ENCODE peak calls at places on chromosomes 7 and 10, in four cellular contexts. S is A549, O is HFFc6, E is BJ. J is an unnamed sample.

GRCh38 chr10:116097239-116097751 is 175.7 kb downstream of the GFRA1 start:
- DNase-seq in O (no peak), E (no peak), S (no peak), J (no peak)

GRCh38 chr10:125823663-125824251 is 411 bp downstream of the BCCIP start:
- DNase-seq in E (no peak), O (no peak), S (no peak), J (no peak)

GRCh38 chr7:141840708-141841107 is 577 bp downstream of the PRSS37 start:
- DNase-seq in E (no peak), O (no peak), S (no peak), J (no peak)

GRCh38 chr10:86321568-86321967 is 45.0 kb downstream of the GRID1 start:
- DNase-seq in E (no peak), S (no peak), O (no peak), J (no peak)

GRCh38 chr10:59243611-59244195 is 67.3 kb downstream of the PHYHIPL start:
- DNase-seq in E (no peak), S (no peak), O (no peak), J (no peak)

GRCh38 chr10:98482096-98482495 is 35.4 kb upstream of the HPS1 start:
- DNase-seq in S (no peak), E (no peak), O (no peak), J (no peak)

GRCh38 chr7:31432831-31433340 is 81.0 kb upstream of the ITPRID1 start:
- DNase-seq in S (no peak), O (no peak), E (no peak), J (no peak)

GRCh38 chr7:137961200-137962177 is 40.4 kb downstream of the CREB3L2 start:
- DNase-seq in S (no peak), E (no peak), O (peak), J (no peak)

GRCh38 chr7:99040104-99040958 is 103.6 kb downstream of the SMURF1 start:
- DNase-seq in S (peak), O (peak), E (peak), J (peak)

GRCh38 chr10:114779803-114780609 is 41.6 kb upstream of the FHIP2A start:
- DNase-seq in O (peak), E (peak), S (peak), J (peak)

GRCh38 chr7:29414216-29414615 is 149.4 kb upstream of the PRR15 start:
- DNase-seq in O (no peak), E (no peak), S (no peak), J (no peak)

GRCh38 chr7:3922175-3922635 is 621.2 kb downstream of the SDK1 start:
- DNase-seq in S (peak), E (no peak), O (peak), J (peak)

GRCh38 chr7:55065079-55065478 is 46.3 kb downstream of the EGFR start:
- DNase-seq in S (peak), E (peak), O (peak), J (peak)

GRCh38 chr10:133359554-133359971 is 1.7 kb upstream of the FUOM start:
- DNase-seq in O (no peak), E (no peak), S (no peak), J (no peak)

GRCh38 chr10:33390046-33390445 is 55.6 kb upstream of the NRP1 start:
- DNase-seq in E (no peak), O (no peak), S (peak), J (no peak)

GRCh38 chr10:46229144-46229563 is 57.6 kb upstream of the ANTXRL start:
- DNase-seq in S (peak), O (no peak), E (no peak), J (no peak)

GRCh38 chr7:98021588-98022351 is 31.8 kb upstream of the OCM2 start:
- DNase-seq in S (peak), O (peak), E (no peak), J (peak)

GRCh38 chr7:149496642-149497391 is 792 bp downstream of the ZNF746 start:
- DNase-seq in O (peak), E (no peak), S (no peak), J (no peak)

GRCh38 chr10:97333601-97334369 is 744 bp downstream of the FRAT2 start:
- DNase-seq in S (no peak), O (peak), E (no peak), J (no peak)

GRCh38 chr7:14407246-14408015 is 418.0 kb upstream of the ETV1 start:
- DNase-seq in O (no peak), S (no peak), E (no peak), J (no peak)

GRCh38 chr7:112550468-112551060 is 69.8 kb downstream of the LSMEM1 start:
- DNase-seq in E (no peak), S (peak), O (peak), J (peak)

GRCh38 chr10:58326967-58327381 is 7.8 kb upstream of the UBE2D1 start:
- DNase-seq in O (peak), S (no peak), E (peak), J (no peak)

GRCh38 chr7:2354173-2355078 is at the start of gene EIF3B:
- DNase-seq in O (peak), E (peak), S (peak), J (peak)

GRCh38 chr7:23570592-23571200 is 26.5 kb upstream of the CCDC126 start:
- DNase-seq in S (peak), O (peak), E (peak), J (peak)

GRCh38 chr7:52085610-52086009 is 769.0 kb upstream of the COBL start:
- DNase-seq in S (no peak), O (no peak), E (no peak), J (no peak)

GRCh38 chr10:8159628-8160165 is 105.2 kb downstream of the GATA3 start:
- DNase-seq in S (no peak), E (no peak), O (no peak), J (no peak)

GRCh38 chr7:19051767-19052375 is 65.6 kb downstream of the TWIST1 start:
- DNase-seq in E (no peak), S (peak), O (peak), J (peak)

GRCh38 chr10:36608866-36609265 is 516.5 kb upstream of the ANKRD30A start:
- DNase-seq in O (no peak), S (no peak), E (no peak), J (no peak)

GRCh38 chr10:73218466-73219191 is 28.4 kb downstream of the DNAJC9 start:
- DNase-seq in O (peak), S (peak), E (no peak), J (peak)

GRCh38 chr10:64091889-64092288 is 570.7 kb downstream of the REEP3 start:
- DNase-seq in O (no peak), S (no peak), E (no peak), J (no peak)

GRCh38 chr10:72056113-72056512 is 32.2 kb downstream of the SPOCK2 start:
- DNase-seq in S (no peak), O (no peak), E (no peak), J (no peak)

GRCh38 chr7:30920584-30921539 is 9.2 kb downstream of the AQP1 start:
- DNase-seq in S (no peak), O (peak), E (no peak), J (no peak)

GRCh38 chr7:56033671-56034432 is 17.4 kb downstream of the PSPH start:
- DNase-seq in S (peak), O (peak), E (peak), J (peak)

GRCh38 chr7:99379043-99379577 is 4.6 kb downstream of the ARPC1B start:
- DNase-seq in O (peak), E (peak), S (no peak), J (no peak)

GRCh38 chr10:101442456-101442800 is 88.5 kb downstream of the BTRC start:
- DNase-seq in O (no peak), E (no peak), S (no peak), J (no peak)

GRCh38 chr10:101444058-101444457 is 90.1 kb downstream of the BTRC start:
- DNase-seq in E (no peak), S (peak), O (peak), J (no peak)

GRCh38 chr10:101438881-101439391 is 85.0 kb downstream of the BTRC start:
- DNase-seq in O (no peak), E (no peak), S (no peak), J (no peak)

GRCh38 chr10:101444499-101444898 is 90.5 kb downstream of the BTRC start:
- DNase-seq in S (no peak), O (no peak), E (no peak), J (no peak)

DNA sequence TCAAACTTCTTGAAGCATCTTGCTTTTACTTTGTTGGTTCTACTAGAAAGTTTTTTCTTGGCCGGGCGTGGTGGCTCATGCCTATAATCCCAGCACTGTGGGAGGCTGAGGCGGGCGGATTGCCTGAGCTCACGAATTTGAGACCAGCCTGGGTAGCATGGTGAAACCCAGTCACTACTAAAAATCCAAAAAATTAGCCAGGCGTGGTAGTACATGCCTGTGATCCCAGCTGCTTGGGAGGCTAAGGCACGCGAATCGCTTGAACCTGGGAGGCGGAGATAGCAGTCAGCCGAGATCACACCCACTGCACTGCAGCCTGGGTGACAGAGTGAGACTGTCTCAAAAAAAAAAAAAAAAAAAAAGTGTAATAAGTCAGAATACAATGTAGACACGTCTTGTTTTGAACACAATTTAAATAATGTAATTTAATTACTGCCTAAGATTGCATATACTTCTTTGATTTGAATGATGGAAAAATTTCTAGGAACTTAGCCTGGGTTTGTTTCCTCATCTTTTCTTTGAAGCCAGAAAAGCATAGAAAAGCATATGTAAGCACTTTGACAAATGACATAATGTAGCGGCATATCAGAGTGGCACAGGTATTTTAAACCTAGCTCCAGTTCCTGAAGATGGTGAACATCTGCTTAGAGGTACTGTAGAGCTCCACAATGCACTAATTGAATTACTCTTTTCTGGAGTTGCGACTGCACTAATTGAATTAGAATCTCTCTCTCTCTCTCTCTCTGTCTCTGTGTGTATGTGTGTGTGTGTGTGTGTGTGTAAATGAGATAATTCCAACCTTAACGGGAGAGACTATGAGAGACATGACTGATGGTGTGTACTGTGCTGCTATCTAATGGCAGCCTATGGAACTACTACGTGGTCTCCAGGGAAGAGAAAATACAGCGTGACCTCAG is 87.8 kb downstream of the BTRC start:
- DNase-seq in O (peak), S (peak), E (peak), J (peak)
- TF ChIP-seq CTCF in O (no peak), S (peak), E (peak), J (peak)

DNA sequence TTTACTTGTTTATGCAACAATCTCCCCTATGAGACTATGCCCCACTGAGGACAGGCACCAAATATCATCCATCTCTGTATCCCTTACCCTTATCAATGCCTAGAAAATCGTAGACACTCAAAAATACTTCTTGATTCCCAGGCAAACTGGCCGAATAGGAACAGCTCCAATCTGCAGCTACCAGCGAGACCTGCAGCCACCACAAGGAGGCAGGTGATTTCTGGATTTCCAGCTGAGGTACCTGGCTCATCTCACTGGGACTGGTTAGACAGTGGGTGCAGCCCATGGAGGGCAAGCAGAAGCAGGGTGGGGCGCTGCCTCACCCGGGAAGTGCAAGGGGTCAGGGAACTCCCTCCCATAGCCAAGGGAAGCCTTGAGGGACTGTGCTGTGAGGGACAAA is 10.8 kb upstream of the PPP1R3C start:
- DNase-seq in S (no peak), E (no peak), O (no peak), J (no peak)
- TF ChIP-seq CTCF in S (peak), E (peak), O (peak), J (peak)

DNA sequence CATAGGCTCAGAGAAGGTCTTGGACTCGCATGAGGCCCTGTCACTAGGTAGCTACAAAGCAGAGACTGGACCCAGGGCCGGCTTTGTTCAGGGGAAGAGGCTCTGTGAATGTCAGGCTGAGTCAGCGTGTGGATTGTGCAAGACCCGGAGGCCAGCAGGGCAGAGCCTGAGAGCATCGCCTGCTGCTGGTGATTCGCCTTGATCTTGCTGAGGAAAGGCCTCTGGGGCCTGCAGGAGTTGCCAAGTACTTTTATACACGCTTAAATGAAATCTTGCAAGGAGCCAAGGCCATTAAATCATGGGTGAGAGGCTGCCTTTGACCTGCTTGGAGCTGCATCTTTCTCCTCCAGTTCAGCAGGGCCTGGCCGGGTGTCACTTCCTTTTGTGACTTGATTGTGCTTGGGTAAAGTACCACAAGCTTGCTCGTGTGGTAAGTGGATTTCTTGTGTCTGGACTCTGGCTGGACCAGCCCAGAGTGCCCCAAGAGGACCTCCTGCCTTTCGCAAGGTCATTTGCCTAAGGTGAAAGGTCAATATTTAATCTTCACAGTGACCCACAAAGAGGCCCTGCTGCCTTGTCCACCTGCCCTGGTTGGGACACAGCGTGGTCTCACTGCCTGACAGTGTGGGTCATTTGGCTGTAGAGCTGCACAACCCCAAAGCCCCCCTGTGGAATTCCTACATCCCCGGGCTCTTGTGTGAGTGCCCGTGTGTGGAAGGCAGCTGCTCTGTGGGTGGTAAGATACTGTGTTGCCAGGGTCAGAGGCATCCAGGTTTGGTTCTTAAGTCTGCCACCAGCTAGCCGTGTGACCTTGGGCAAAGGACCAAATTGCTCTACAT is 38.6 kb upstream of the SH2D4B start:
- DNase-seq in S (peak), O (peak), E (peak), J (peak)
- TF ChIP-seq CTCF in S (no peak), O (no peak), E (peak), J (no peak)

GRCh38 chr10:93859049-93859655 is 34.6 kb upstream of the SLC35G1 start:
- DNase-seq in S (peak), O (peak), E (no peak), J (peak)
- TF ChIP-seq CTCF in S (peak), O (peak), E (peak), J (peak)

GRCh38 chr7:155869784-155870076 is 57.5 kb upstream of the SHH start:
- DNase-seq in S (no peak), O (no peak), E (no peak), J (no peak)

GRCh38 chr7:155867734-155868400 is 55.6 kb upstream of the SHH start:
- DNase-seq in O (no peak), S (no peak), E (no peak), J (no peak)

GRCh38 chr7:155867280-155867679 is 55.0 kb upstream of the SHH start:
- DNase-seq in O (no peak), E (no peak), S (no peak), J (no peak)

GRCh38 chr7:155870334-155871180 is 58.3 kb upstream of the SHH start:
- DNase-seq in S (no peak), O (no peak), E (no peak), J (no peak)

GRCh38 chr7:155868955-155869783 is 56.9 kb upstream of the SHH start:
- DNase-seq in E (no peak), O (no peak), S (no peak), J (no peak)
- TF ChIP-seq CTCF in E (no peak), O (no peak), S (no peak), J (no peak)

DNA sequence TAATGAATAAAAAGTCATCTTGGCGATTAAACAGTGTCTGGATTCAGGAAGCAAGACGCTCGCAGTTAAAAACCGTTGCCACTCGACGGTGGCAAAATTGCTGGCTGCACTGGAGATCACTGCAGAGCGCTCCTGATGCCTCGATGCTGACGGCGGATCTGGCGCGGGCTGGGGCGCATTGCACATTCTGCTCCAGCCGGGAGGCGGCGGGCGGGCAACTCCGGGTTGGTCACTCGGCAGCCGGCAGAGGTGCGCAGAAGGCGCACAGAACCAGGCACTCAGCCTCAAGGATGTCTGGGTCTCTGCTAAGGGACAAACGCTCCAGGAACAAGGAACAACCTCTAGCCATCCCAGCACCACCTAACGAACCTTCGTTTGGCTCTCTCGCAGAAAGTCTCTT is 254.5 kb downstream of the OTUD1 start:
- DNase-seq in S (no peak), E (no peak), O (no peak), J (no peak)
- TF ChIP-seq CTCF in S (no peak), E (no peak), O (no peak), J (no peak)

GRCh38 chr7:129389829-129390228 is 44.4 kb upstream of the STRIP2 start:
- DNase-seq in E (no peak), S (no peak), O (no peak), J (no peak)
- TF ChIP-seq CTCF in E (no peak), S (no peak), O (peak), J (no peak)

DNA sequence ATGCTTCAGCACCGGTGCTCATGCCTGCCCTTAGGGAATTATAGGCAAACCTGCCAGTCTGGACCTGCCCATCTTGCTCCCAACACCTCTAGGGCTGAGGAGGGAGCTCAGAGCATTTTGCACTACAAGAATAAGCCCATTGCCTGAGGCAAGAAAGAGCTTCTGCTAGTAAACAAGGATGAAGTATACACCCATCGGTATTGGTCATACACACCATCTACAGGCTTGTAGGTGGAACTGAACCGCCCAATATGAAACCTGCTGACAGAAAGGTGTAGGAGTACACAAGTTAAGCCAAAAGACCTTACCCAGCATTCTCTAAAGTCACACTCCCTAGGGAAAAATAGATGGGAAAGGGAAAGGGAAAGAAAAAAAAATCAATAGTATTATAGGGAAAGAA is 957.0 kb upstream of the LRRTM3 start:
- DNase-seq in E (no peak), S (no peak), O (no peak), J (no peak)
- TF ChIP-seq CTCF in E (no peak), S (no peak), O (no peak), J (no peak)

GRCh38 chr10:70513848-70514309 is 35.3 kb downstream of the PALD1 start:
- DNase-seq in S (no peak), E (no peak), O (no peak), J (no peak)
- TF ChIP-seq CTCF in S (no peak), E (no peak), O (no peak), J (no peak)

GRCh38 chr7:102938679-102939078 is 25.9 kb downstream of the LRRC17 start:
- DNase-seq in O (no peak), S (no peak), E (no peak), J (no peak)
- TF ChIP-seq CTCF in O (no peak), S (no peak), E (no peak), J (no peak)

J was measured in HCT116.